ENCODE peak calls at places on chromosomes 1 and 21, in four cellular contexts. D is adrenal gland, C is gastrocnemius medialis, U is suprapubic skin. A is an unnamed sample. For H3K4me1, the result is how much of the 10 kb centered on the place peaks cover.

GRCh38 chr1:221040074-221040473 is 160.8 kb downstream of the HLX start:
- DNase-seq in D (no peak), C (no peak), U (no peak), A (no peak)

GRCh38 chr1:168735987-168736386 is 7.0 kb upstream of the DPT start:
- DNase-seq in D (no peak), C (no peak), U (no peak), A (no peak)

GRCh38 chr1:248810727-248811513 is 14.8 kb downstream of the SH3BP5L start:
- DNase-seq in D (peak), C (peak), U (no peak), A (no peak)

GRCh38 chr1:220407101-220407683 is 120.7 kb upstream of the MARK1 start:
- DNase-seq in D (no peak), C (no peak), U (no peak), A (no peak)

GRCh38 chr1:245173446-245174178 is 18.8 kb downstream of the KIF26B start:
- DNase-seq in D (no peak), C (no peak), U (no peak), A (no peak)

GRCh38 chr1:154663656-154664055 is 55.7 kb upstream of the ADAR start:
- DNase-seq in D (no peak), C (no peak), U (no peak), A (no peak)

GRCh38 chr1:181443231-181443853 is 40.0 kb upstream of the CACNA1E start:
- DNase-seq in D (no peak), C (no peak), U (no peak), A (no peak)

GRCh38 chr1:230400007-230400344 is 26.2 kb downstream of the PGBD5 start:
- DNase-seq in D (no peak), C (no peak), U (no peak), A (no peak)

GRCh38 chr1:9691108-9691445 is 39.5 kb downstream of the PIK3CD start:
- DNase-seq in D (no peak), C (no peak), U (no peak), A (no peak)

GRCh38 chr1:177952249-177952648 is 17.6 kb downstream of the SEC16B start:
- DNase-seq in D (no peak), C (no peak), U (no peak), A (no peak)

GRCh38 chr1:167957710-167958109 is 20.8 kb upstream of the MPC2 start:
- DNase-seq in D (no peak), C (no peak), U (no peak), A (no peak)

GRCh38 chr1:226626577-226626956 is 78.0 kb downstream of the STUM start:
- DNase-seq in D (peak), C (peak), U (peak), A (peak)

GRCh38 chr21:39142972-39143371 is 40.3 kb downstream of the PSMG1 start:
- DNase-seq in D (no peak), C (no peak), U (no peak), A (no peak)

GRCh38 chr1:13588946-13589345 is 5.3 kb downstream of the PDPN start:
- DNase-seq in D (no peak), C (no peak), U (no peak), A (no peak)

GRCh38 chr1:52867060-52867845 is 24.7 kb downstream of the ZYG11A start:
- DNase-seq in D (no peak), C (no peak), U (no peak), A (peak)

GRCh38 chr21:46411236-46411635 is 47.5 kb upstream of the DIP2A start:
- DNase-seq in D (no peak), C (no peak), U (no peak), A (no peak)

GRCh38 chr1:117572546-117572945 is 33.3 kb upstream of the TENT5C start:
- DNase-seq in D (no peak), C (peak), U (no peak), A (no peak)

GRCh38 chr1:201072922-201073321 is 39.3 kb downstream of the CACNA1S start:
- DNase-seq in D (peak), C (no peak), U (no peak), A (no peak)

GRCh38 chr1:182495693-182496092 is 45.7 kb downstream of the RGSL1 start:
- DNase-seq in D (no peak), C (no peak), U (no peak), A (no peak)

GRCh38 chr21:36773111-36773510 is 74.2 kb downstream of the SIM2 start:
- DNase-seq in D (peak), C (peak), U (no peak), A (peak)

GRCh38 chr21:32306021-32306780 is 7.5 kb downstream of the MRAP start:
- DNase-seq in D (no peak), C (no peak), U (no peak), A (no peak)

GRCh38 chr1:93614550-93615200 is 67.0 kb downstream of the BCAR3 start:
- DNase-seq in D (no peak), C (no peak), U (no peak), A (no peak)

GRCh38 chr1:93615201-93616150 is 66.2 kb downstream of the BCAR3 start:
- DNase-seq in D (no peak), C (no peak), U (no peak), A (no peak)

GRCh38 chr1:93611656-93612055 is 70.0 kb downstream of the BCAR3 start:
- DNase-seq in D (no peak), C (no peak), U (no peak), A (no peak)

GRCh38 chr1:93613895-93614294 is 67.7 kb downstream of the BCAR3 start:
- DNase-seq in D (peak), C (peak), U (no peak), A (peak)

DNA sequence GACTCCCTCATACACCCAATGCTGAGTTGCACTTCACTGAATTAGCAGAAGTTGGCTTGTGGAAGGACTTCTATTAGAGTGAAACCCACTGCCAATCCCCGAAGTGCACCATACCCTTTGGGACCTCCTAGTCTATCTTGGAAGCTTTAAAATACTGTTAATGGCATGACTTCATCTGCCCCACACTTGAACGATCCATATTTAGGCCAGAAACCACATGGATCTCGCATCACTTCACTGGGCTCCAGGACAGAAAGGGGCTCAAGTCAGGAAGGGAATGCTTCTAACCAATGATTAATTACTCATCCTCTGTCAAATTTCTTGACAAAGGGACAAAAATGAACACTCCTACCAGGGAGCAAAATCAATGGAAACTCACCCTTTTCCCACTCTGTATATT is 69.1 kb downstream of the BCAR3 start:
- DNase-seq in D (no peak), C (no peak), U (no peak), A (no peak)
- H3K4me1 ChIP-seq in D (half or more), C (half or more), U (under half), A (under half)

GRCh38 chr21:42441963-42442362 is 38.3 kb downstream of the UBASH3A start:
- DNase-seq in D (no peak), C (no peak), U (peak), A (no peak)

GRCh38 chr21:42437786-42438185 is 34.1 kb downstream of the UBASH3A start:
- DNase-seq in D (no peak), C (no peak), U (peak), A (no peak)

GRCh38 chr21:42440187-42440792 is 36.6 kb downstream of the UBASH3A start:
- DNase-seq in D (no peak), C (no peak), U (no peak), A (no peak)

GRCh38 chr21:42438316-42439205 is 34.9 kb downstream of the UBASH3A start:
- DNase-seq in D (no peak), C (no peak), U (no peak), A (no peak)

DNA sequence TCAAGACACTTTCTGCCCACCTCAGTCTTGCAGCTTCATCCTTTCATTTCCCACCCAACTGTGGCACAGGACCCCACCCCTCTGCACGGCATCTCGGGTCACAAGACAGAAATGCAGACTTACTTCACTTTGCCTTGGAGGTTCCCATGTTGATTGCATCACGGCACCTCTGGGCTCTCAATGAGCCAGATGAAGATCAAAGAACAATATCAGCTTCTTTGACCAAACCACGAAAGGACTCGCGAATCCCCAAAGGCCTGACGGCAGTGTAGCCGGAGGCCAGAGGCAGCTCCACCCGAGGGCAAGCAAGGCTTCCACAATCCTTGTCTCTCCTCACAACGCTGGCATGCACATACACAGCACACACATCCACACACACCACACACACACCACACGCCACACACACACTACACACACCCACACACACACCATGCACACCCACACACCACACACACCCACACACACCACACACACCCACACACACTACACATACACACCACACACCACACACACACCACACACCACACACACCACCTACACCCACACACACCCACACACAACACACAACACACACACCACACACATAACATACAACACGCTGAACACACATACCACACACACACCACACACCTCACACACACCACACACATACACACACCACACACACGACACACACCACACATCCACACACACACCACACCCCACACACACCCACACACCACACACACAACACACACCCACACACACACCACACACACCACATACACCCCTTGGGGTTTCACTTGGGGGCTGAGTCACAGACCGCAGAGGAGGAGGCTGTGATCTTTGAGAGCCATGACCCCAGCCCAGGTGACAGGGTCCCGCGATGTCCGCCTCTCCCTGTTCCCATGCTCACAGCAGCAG is 35.8 kb downstream of the UBASH3A start:
- DNase-seq in D (no peak), C (no peak), U (no peak), A (no peak)
- H3K27ac ChIP-seq in D (no peak), C (no peak), U (no peak), A (no peak)

GRCh38 chr1:19079541-19079940 is 123.1 kb upstream of the IFFO2 start:
- DNase-seq in D (no peak), C (no peak), U (no peak), A (no peak)

GRCh38 chr1:19081218-19081893 is 124.9 kb upstream of the IFFO2 start:
- DNase-seq in D (no peak), C (no peak), U (no peak), A (no peak)

GRCh38 chr1:19078503-19078902 is 122.0 kb upstream of the IFFO2 start:
- DNase-seq in D (no peak), C (no peak), U (no peak), A (no peak)

GRCh38 chr1:19079983-19080472 is 123.6 kb upstream of the IFFO2 start:
- DNase-seq in D (no peak), C (no peak), U (no peak), A (peak)

GRCh38 chr1:19080715-19081114 is 124.2 kb upstream of the IFFO2 start:
- DNase-seq in D (no peak), C (no peak), U (no peak), A (no peak)
- H3K4me1 ChIP-seq in D (under half), C (under half), U (half or more), A (under half)

DNA sequence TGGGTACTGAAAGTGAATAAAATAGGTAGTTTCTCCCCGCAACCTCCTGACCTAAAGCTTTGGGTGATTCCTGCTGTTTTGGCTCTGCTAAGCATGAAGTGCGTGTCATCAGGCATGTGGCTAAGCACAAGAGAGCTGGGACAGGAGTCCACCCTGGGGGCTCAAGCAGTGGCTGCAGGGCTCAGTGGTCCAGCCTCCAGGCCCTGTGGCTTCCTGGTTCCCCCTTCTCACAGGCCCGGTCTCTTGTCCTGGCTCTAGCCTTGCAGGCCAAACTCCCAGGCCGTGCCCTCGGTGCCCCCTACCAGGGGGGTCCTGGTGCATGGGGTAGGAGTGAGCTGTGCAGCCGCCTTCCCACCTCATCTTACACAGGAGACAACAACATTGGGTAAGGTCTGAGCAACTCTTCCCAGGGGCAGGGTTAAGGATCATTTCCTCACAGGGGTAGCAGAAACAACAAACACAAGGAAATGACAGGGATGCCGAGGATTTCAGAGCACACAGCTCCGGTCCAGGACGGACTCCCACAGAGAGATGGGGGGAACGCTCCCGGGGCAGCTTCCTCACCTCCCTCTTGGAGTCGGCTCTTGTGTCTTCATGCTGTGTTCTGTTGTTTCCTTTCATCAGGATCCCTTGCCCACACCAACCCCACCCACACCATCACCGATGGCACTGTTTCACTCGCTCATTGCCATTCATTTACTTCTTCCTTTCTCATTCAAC is 19.8 kb upstream of the SLC2A1 start:
- DNase-seq in D (no peak), C (no peak), U (no peak), A (no peak)
- H3K27ac ChIP-seq in D (no peak), C (no peak), U (no peak), A (no peak)

GRCh38 chr1:173303984-173304383 is 96.9 kb upstream of the TNFSF4 start:
- DNase-seq in D (no peak), C (no peak), U (no peak), A (no peak)
- H3K4me1 ChIP-seq in D (under half), C (under half), U (under half), A (under half)

DNA sequence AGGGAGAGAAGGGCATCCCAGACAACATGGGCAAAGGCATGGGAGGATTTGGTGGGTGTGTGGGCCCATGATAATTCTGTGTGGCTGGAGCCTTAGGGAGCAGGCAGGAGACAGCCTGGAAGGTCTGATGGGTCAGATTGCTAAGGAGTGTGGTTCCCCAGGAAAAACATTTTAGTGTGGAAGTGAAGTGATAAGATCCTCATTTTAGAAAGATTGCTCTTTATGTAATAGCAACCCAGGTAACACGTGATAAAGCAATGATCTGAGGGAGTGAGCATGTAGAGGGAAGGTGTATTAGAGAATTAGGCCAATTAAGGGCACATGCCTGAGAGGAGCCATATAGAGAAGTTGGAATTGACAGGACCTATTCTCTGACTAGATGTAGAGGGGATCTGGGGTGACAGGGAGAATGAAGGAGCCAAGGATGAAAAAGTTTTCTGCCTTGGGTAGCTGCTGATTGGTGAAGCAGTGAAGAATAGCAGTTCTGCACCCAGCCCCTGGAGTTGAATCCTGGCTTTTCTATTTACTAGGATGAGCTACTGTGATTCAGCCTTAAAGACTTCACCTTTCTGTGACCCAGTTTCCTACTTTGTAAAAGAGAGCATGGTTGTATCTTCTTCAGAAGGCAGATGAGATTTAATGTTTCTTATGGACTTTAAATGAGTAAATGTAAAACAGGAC is 18.7 kb upstream of the SLAMF6 start:
- DNase-seq in D (no peak), C (no peak), U (no peak), A (no peak)
- H3K27ac ChIP-seq in D (no peak), C (no peak), U (no peak), A (no peak)

GRCh38 chr1:247332215-247332900 is 691 bp upstream of the ZNF496 start:
- DNase-seq in D (peak), C (peak), U (peak), A (peak)

GRCh38 chr1:247331526-247332214 is at the start of gene ZNF496:
- DNase-seq in D (peak), C (peak), U (peak), A (peak)

GRCh38 chr1:247331172-247331525 is 518 bp downstream of the ZNF496 start:
- DNase-seq in D (peak), C (peak), U (peak), A (peak)

GRCh38 chr1:247334378-247335133 is 2.9 kb upstream of the ZNF496 start:
- DNase-seq in D (no peak), C (no peak), U (no peak), A (no peak)

DNA sequence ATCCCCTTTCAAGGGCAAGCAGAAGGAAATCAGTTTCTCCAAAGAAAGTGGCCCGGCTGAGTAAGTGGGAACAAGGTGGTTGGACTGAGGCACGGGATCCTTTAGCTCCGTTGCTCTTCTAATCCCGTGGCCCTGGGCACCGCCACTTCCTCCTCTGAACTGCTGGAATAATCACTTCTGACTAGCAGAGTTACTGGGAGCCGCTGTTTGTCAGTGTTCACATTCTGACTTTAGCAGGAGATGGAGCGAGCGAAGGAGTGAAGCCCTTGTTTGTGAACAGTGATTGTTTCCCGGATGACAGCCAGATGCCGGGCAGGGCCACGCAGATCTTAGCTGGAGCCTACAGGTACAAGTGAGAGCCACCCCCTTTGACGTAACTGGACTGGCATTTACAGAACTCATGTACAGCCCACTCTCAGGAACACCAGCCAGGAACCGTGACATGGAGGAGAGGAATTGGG is 1.3 kb upstream of the ZNF496 start:
- DNase-seq in D (peak), C (peak), U (peak), A (peak)
- H3K4me1 ChIP-seq in D (under half), C (under half), U (under half), A (under half)